ENCODE peak calls at places on chromosomes 16 and 17, in seven cellular contexts. R is GM23338; K is activated CD8-positive, alpha-beta T cell treated with anti-CD3 and anti-CD28 coated beads for 36 hours; L is CD4-positive, alpha-beta T cell; X is AG09319; H is HFFc6; U is cardiac fibroblast. T is an unnamed sample.

GRCh38 chr17:68101075-68101991 is 65.8 kb downstream of the KPNA2 start:
- DNase-seq in R (peak), K (peak), L (peak), X (peak), H (peak), U (peak), T (peak)

GRCh38 chr16:87173294-87173883 is 143.8 kb downstream of the C16orf95 start:
- DNase-seq in R (no peak), K (no peak), L (no peak), X (no peak), H (peak), U (no peak), T (no peak)

GRCh38 chr16:52435573-52435972 is 111.4 kb downstream of the TOX3 start:
- DNase-seq in R (no peak), K (no peak), L (no peak), X (no peak), H (no peak), U (no peak), T (no peak)

GRCh38 chr16:73064227-73064995 is 16.5 kb upstream of the ZFHX3 start:
- DNase-seq in R (peak), K (no peak), L (no peak), X (no peak), H (peak), U (peak), T (no peak)

GRCh38 chr16:60073376-60073775 is 1339.3 kb upstream of the GOT2 start:
- DNase-seq in R (no peak), K (no peak), L (no peak), X (no peak), H (peak), U (no peak), T (no peak)

GRCh38 chr16:53626816-53627215 is 76.8 kb downstream of the RPGRIP1L start:
- DNase-seq in R (no peak), K (no peak), L (no peak), X (no peak), H (no peak), U (no peak), T (no peak)

GRCh38 chr16:11277607-11278337 is 1.5 kb upstream of the PRM2 start:
- DNase-seq in R (no peak), K (no peak), L (no peak), X (no peak), H (no peak), U (no peak), T (no peak)

GRCh38 chr17:15651583-15652110 is 32.1 kb upstream of the FBXW10B start:
- DNase-seq in R (peak), K (peak), L (no peak), X (peak), H (peak), U (peak), T (peak)

GRCh38 chr17:10126554-10127493 is 71.6 kb downstream of the GAS7 start:
- DNase-seq in R (peak), K (peak), L (no peak), X (no peak), H (peak), U (peak), T (no peak)

GRCh38 chr17:58172369-58173071 is 5.7 kb downstream of the OR4D2 start:
- DNase-seq in R (peak), K (peak), L (peak), X (no peak), H (no peak), U (peak), T (peak)

GRCh38 chr16:19856120-19856519 is 28.5 kb downstream of the GPRC5B start:
- DNase-seq in R (no peak), K (no peak), L (no peak), X (no peak), H (no peak), U (no peak), T (no peak)

GRCh38 chr17:75876938-75877751 is 1.2 kb downstream of the TRIM47 start:
- DNase-seq in R (peak), K (peak), L (no peak), X (peak), H (peak), U (peak), T (no peak)

DNA sequence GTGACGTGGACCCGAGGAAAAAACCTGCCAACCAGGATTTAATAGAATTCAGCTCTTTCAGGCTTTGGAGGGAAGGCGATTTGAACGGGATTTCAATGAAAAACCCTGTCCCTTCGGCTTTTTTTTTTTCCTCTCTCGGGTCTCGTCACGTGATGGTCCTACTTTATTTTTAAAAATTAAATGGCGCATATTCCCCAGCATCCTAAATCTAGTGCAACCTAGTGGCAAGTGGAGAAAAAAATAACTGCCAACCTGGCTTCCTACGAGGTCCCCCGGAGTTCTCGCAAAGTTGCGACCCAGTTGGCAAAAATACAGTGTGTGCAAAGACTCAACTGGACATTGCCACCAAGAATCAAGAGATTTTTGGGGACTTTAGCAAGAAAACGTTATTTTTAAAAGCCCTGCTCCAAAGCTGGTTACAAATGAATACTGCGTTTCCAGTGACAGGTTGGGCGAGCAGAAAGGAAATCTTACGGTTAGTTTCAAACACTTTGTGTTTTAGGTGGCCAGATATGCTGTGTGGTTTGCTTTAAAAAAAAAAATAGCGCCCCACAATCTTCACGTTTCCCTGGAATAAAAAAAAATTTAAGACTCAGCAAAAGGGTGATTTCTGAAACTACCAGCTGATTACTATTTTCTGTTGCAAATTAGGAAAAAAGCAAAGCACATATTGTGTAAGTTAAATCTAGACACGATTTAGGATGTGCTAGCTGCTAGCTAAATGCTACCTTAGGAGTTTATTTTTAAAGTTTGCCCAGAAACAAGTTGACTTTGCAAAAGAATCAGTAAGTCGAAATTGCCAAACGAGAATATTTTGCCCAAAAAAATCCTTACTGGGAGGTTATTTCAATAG is 725 bp upstream of the MARF1 start:
- DNase-seq in R (peak), K (peak), L (no peak), X (no peak), H (peak), U (peak), T (no peak)
- TF ChIP-seq CTCF in R (peak), K (peak), L (peak), X (peak), H (peak), U (peak), T (peak)

GRCh38 chr17:51580869-51581268 is 320.5 kb downstream of the UTP18 start:
- DNase-seq in R (no peak), K (no peak), L (no peak), X (no peak), H (no peak), U (no peak), T (no peak)

GRCh38 chr17:51590071-51590470 is 329.7 kb downstream of the UTP18 start:
- DNase-seq in R (no peak), K (no peak), L (no peak), X (no peak), H (no peak), U (no peak), T (no peak)

GRCh38 chr17:51588063-51588462 is 327.7 kb downstream of the UTP18 start:
- DNase-seq in R (no peak), K (no peak), L (no peak), X (no peak), H (no peak), U (no peak), T (no peak)

GRCh38 chr17:51585514-51586104 is 325.3 kb downstream of the UTP18 start:
- DNase-seq in R (peak), K (peak), L (no peak), X (no peak), H (no peak), U (no peak), T (peak)
- TF ChIP-seq CTCF in R (peak), K (no peak), L (no peak), X (no peak), H (peak), U (peak), T (no peak)

DNA sequence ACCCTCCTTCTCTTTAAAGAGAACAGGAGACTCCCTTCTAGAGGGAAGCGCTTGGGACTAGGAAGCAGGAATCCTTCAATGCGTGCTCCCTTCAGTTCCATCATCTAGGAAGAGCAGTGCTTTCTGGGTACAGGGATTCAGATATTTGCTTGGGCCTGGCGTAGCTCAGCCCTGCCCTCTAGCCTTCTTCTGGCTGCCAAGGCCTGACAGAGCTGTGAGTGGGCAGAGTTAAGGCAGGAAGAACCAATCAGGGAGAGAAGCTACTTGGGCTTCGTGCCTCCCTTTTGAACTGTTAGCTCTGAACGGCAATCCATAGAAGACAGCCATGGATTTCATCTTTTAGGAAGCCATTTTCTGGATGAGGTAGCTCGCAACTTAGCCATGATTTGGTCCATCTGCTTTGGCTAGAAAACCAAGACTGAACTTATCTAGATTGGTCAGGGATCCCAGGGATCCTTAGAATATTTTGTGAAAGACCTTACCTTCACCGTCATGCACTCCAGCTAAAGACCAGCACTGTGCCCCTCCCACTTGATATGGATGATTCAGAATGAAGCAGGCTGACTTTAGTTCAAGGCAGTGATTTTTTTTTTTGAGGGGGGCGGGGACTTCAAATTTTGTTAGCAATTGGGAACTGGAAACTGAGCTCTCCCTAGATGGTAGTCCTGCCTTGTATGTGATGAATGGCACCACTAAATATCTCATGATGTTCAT is 2.5 kb upstream of the CORO6 start:
- DNase-seq in R (peak), K (no peak), L (no peak), X (no peak), H (no peak), U (peak), T (no peak)
- TF ChIP-seq CTCF in R (no peak), K (no peak), L (no peak), X (peak), H (no peak), U (no peak), T (no peak)

DNA sequence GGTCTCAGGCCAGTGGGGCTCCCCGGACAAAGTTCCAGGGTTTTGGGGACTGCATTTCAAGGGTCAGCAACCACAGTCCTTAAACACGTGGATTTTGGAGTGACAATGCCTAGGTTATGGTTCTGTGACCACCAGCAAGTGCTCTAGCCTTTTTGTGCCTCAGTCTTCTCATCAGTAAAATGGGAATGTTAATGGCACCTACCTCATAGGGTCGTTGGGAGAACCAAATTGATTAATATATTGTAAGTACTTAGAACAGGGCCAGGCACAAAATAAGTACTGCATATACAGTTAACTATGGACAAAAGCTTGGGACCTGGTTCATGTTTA is 13.8 kb downstream of the IL4R start:
- DNase-seq in R (no peak), K (no peak), L (no peak), X (no peak), H (no peak), U (no peak), T (no peak)
- TF ChIP-seq CTCF in R (no peak), K (no peak), L (no peak), X (no peak), H (no peak), U (no peak), T (no peak)

GRCh38 chr17:7636192-7636591 is 6.3 kb downstream of the SHBG start:
- DNase-seq in R (no peak), K (no peak), L (no peak), X (no peak), H (no peak), U (no peak), T (no peak)

GRCh38 chr17:7633093-7633492 is 3.2 kb downstream of the SHBG start:
- DNase-seq in R (peak), K (no peak), L (no peak), X (no peak), H (no peak), U (no peak), T (no peak)

GRCh38 chr17:7632492-7632894 is 2.6 kb downstream of the SHBG start:
- DNase-seq in R (peak), K (peak), L (no peak), X (peak), H (peak), U (peak), T (no peak)

GRCh38 chr17:7631398-7632380 is 1.8 kb downstream of the SHBG start:
- DNase-seq in R (no peak), K (no peak), L (no peak), X (no peak), H (no peak), U (no peak), T (peak)

DNA sequence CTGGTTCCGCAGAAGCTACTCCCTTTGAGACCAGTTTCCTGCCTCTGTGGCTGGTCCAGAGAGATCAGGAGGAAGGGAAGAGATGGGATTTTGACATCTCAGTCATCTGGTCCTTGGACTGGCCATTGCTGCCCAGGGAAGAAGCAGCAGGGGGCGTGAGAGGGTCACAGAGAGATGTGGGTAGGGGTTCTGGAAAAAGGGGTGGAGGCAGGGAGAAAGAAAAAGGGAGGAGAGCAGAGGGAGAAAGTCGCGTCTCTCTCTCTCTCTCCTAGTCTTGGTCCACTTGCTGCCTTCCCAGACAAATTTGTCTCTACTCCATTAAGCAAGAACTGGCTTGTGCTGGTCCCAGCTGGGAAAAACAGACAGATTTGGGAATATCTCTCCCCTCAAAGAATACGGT is 4.4 kb downstream of the SHBG start:
- DNase-seq in R (peak), K (peak), L (no peak), X (no peak), H (peak), U (peak), T (peak)
- TF ChIP-seq CTCF in R (peak), K (peak), L (no peak), X (peak), H (peak), U (peak), T (peak)